ENCODE peak calls at places on chromosomes 6 and 20, in four cellular contexts. One of them, this sample, is unnamed.

GRCh38 chr6:68559716-68560115 is 75.4 kb upstream of the ADGRB3 start:
- DNase-seq in K562: peak
- DNase-seq in HepG2: no peak
- DNase-seq in GM12878: no peak
- DNase-seq in this sample: no peak

GRCh38 chr6:109978174-109979032 is at the start of gene GPR6:
- DNase-seq in K562: peak
- DNase-seq in HepG2: peak
- DNase-seq in GM12878: no peak
- DNase-seq in this sample: peak

GRCh38 chr6:149176971-149177667 is 140.4 kb upstream of the TAB2 start:
- DNase-seq in HepG2: peak
- DNase-seq in GM12878: no peak
- DNase-seq in K562: no peak
- DNase-seq in this sample: no peak

GRCh38 chr6:25175216-25175615 is 104.0 kb upstream of the CARMIL1 start:
- DNase-seq in HepG2: no peak
- DNase-seq in K562: no peak
- DNase-seq in GM12878: no peak
- DNase-seq in this sample: peak

GRCh38 chr6:95280690-95281273 is 296.6 kb upstream of the MANEA start:
- DNase-seq in HepG2: no peak
- DNase-seq in K562: peak
- DNase-seq in GM12878: no peak
- DNase-seq in this sample: no peak

GRCh38 chr6:127022297-127022696 is 96.2 kb upstream of the RSPO3 start:
- DNase-seq in K562: no peak
- DNase-seq in GM12878: no peak
- DNase-seq in HepG2: peak
- DNase-seq in this sample: no peak

GRCh38 chr20:56924316-56924975 is 295.3 kb downstream of the TFAP2C start:
- DNase-seq in K562: no peak
- DNase-seq in GM12878: no peak
- DNase-seq in HepG2: no peak
- DNase-seq in this sample: no peak

GRCh38 chr6:34027445-34027936 is 118.4 kb downstream of the GRM4 start:
- DNase-seq in HepG2: peak
- DNase-seq in K562: peak
- DNase-seq in GM12878: no peak
- DNase-seq in this sample: peak

GRCh38 chr6:144753023-144753705 is 468.0 kb downstream of the UTRN start:
- DNase-seq in HepG2: no peak
- DNase-seq in K562: no peak
- DNase-seq in GM12878: peak
- DNase-seq in this sample: no peak

GRCh38 chr6:3878048-3878666 is 29.0 kb downstream of the FAM50B start:
- DNase-seq in GM12878: no peak
- DNase-seq in K562: no peak
- DNase-seq in HepG2: no peak
- DNase-seq in this sample: no peak

GRCh38 chr20:36587388-36588136 is 14.2 kb downstream of the TGIF2 start:
- DNase-seq in HepG2: no peak
- DNase-seq in GM12878: no peak
- DNase-seq in K562: no peak
- DNase-seq in this sample: no peak

GRCh38 chr6:44538841-44539240 is 151.3 kb downstream of the CDC5L start:
- DNase-seq in K562: no peak
- DNase-seq in HepG2: no peak
- DNase-seq in GM12878: no peak
- DNase-seq in this sample: no peak

GRCh38 chr6:9208956-9209355 is 773.6 kb upstream of the SLC35B3 start:
- DNase-seq in HepG2: no peak
- DNase-seq in K562: no peak
- DNase-seq in GM12878: no peak
- DNase-seq in this sample: no peak

GRCh38 chr6:141152951-141153350 is 979.8 kb upstream of the GJE1 start:
- DNase-seq in K562: no peak
- DNase-seq in GM12878: no peak
- DNase-seq in HepG2: no peak
- DNase-seq in this sample: no peak

GRCh38 chr6:47934023-47934422 is 152.2 kb downstream of the OPN5 start:
- DNase-seq in GM12878: no peak
- DNase-seq in K562: no peak
- DNase-seq in HepG2: no peak
- DNase-seq in this sample: no peak

GRCh38 chr6:2665169-2666070 is 85.3 kb downstream of the MYLK4 start:
- DNase-seq in HepG2: no peak
- DNase-seq in K562: no peak
- DNase-seq in GM12878: no peak
- DNase-seq in this sample: no peak

GRCh38 chr20:2305479-2305878 is 9.7 kb downstream of the TGM3 start:
- DNase-seq in HepG2: no peak
- DNase-seq in GM12878: no peak
- DNase-seq in K562: no peak
- DNase-seq in this sample: no peak

GRCh38 chr6:9408718-9409117 is 973.4 kb upstream of the SLC35B3 start:
- DNase-seq in HepG2: no peak
- DNase-seq in K562: no peak
- DNase-seq in GM12878: no peak
- DNase-seq in this sample: no peak

GRCh38 chr6:43490523-43490939 is 13.2 kb downstream of the TJAP1 start:
- DNase-seq in HepG2: peak
- DNase-seq in GM12878: no peak
- DNase-seq in K562: no peak
- DNase-seq in this sample: no peak

GRCh38 chr6:12138377-12138776 is 126.3 kb downstream of the HIVEP1 start:
- DNase-seq in GM12878: no peak
- DNase-seq in HepG2: peak
- DNase-seq in K562: no peak
- DNase-seq in this sample: no peak

GRCh38 chr20:35015863-35016193 is 60.2 kb downstream of the MYH7B start:
- DNase-seq in HepG2: no peak
- DNase-seq in K562: no peak
- DNase-seq in GM12878: no peak
- DNase-seq in this sample: no peak

GRCh38 chr6:107695061-107695715 is 128.9 kb downstream of the SCML4 start:
- DNase-seq in HepG2: no peak
- DNase-seq in K562: no peak
- DNase-seq in GM12878: no peak
- DNase-seq in this sample: no peak

GRCh38 chr6:20024316-20024673 is 187.1 kb downstream of the ID4 start:
- DNase-seq in K562: no peak
- DNase-seq in GM12878: no peak
- DNase-seq in HepG2: no peak
- DNase-seq in this sample: no peak

GRCh38 chr20:51541189-51542032 is 1.1 kb downstream of the NFATC2 start:
- DNase-seq in HepG2: peak
- DNase-seq in K562: peak
- DNase-seq in GM12878: no peak
- DNase-seq in this sample: no peak

GRCh38 chr20:31859266-31859997 is 10.9 kb downstream of the DUSP15 start:
- DNase-seq in K562: no peak
- DNase-seq in HepG2: no peak
- DNase-seq in GM12878: no peak
- DNase-seq in this sample: no peak

GRCh38 chr6:93566285-93566684 is 146.9 kb upstream of the EPHA7 start:
- DNase-seq in K562: no peak
- DNase-seq in GM12878: no peak
- DNase-seq in HepG2: no peak
- DNase-seq in this sample: no peak

GRCh38 chr20:56828402-56828801 is 199.3 kb downstream of the TFAP2C start:
- DNase-seq in HepG2: no peak
- DNase-seq in K562: peak
- DNase-seq in GM12878: no peak
- DNase-seq in this sample: no peak

GRCh38 chr20:51426879-51427624 is 115.5 kb downstream of the NFATC2 start:
- DNase-seq in K562: no peak
- DNase-seq in HepG2: peak
- DNase-seq in GM12878: no peak
- DNase-seq in this sample: no peak

GRCh38 chr6:27839303-27840081 is 72.7 kb downstream of the OR2B2 start:
- DNase-seq in GM12878: no peak
- DNase-seq in K562: peak
- DNase-seq in HepG2: peak
- DNase-seq in this sample: peak

GRCh38 chr20:10898555-10898954 is 224.8 kb upstream of the JAG1 start:
- DNase-seq in GM12878: no peak
- DNase-seq in K562: no peak
- DNase-seq in HepG2: no peak
- DNase-seq in this sample: peak

GRCh38 chr20:25076731-25077609 is 5.0 kb downstream of the VSX1 start:
- DNase-seq in K562: no peak
- DNase-seq in GM12878: no peak
- DNase-seq in HepG2: peak
- DNase-seq in this sample: peak

GRCh38 chr6:156957931-156958547 is 180.9 kb downstream of the ARID1B start:
- DNase-seq in HepG2: no peak
- DNase-seq in K562: no peak
- DNase-seq in GM12878: no peak
- DNase-seq in this sample: no peak

GRCh38 chr6:107180114-107180513 is 64.8 kb upstream of the BEND3 start:
- DNase-seq in HepG2: no peak
- DNase-seq in K562: no peak
- DNase-seq in GM12878: no peak
- DNase-seq in this sample: no peak

GRCh38 chr6:9851541-9852380 is 563.1 kb downstream of the TFAP2A start:
- DNase-seq in HepG2: no peak
- DNase-seq in GM12878: no peak
- DNase-seq in K562: peak
- DNase-seq in this sample: peak

GRCh38 chr6:44075137-44076015 is 51.9 kb downstream of the MRPL14 start:
- DNase-seq in K562: no peak
- DNase-seq in GM12878: no peak
- DNase-seq in HepG2: peak
- DNase-seq in this sample: no peak

GRCh38 chr20:16611832-16612231 is 38.6 kb upstream of the KIF16B start:
- DNase-seq in K562: no peak
- DNase-seq in HepG2: no peak
- DNase-seq in GM12878: no peak
- DNase-seq in this sample: no peak

GRCh38 chr6:119067091-119067490 is 11.4 kb downstream of the FAM184A start:
- DNase-seq in GM12878: no peak
- DNase-seq in K562: peak
- DNase-seq in HepG2: no peak
- DNase-seq in this sample: no peak

GRCh38 chr20:51767018-51767866 is 948 bp downstream of the ATP9A start:
- DNase-seq in K562: peak
- DNase-seq in HepG2: peak
- DNase-seq in GM12878: no peak
- DNase-seq in this sample: peak

DNA sequence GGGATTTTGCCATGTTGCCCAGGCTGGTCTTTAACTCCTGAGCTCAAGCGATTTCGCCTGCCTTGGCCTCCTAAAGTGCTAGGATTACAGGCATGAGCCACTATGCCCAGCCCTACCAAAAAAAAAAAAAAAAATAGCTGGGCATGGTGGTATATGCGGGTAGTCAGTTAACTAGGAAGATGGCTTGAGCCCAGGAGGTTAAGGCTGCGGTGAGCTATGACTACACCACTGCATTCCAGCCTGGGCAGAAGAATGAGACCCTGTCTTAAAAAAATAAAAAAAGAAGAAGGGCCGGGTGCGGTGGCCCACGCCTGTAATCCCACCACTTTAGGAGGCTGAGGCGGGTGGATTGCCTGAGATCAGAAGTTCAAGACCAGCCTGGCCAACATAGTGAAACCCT is 50.2 kb downstream of the ELOVL2 start:
- DNase-seq in GM12878: no peak
- DNase-seq in K562: no peak
- DNase-seq in HepG2: no peak
- DNase-seq in this sample: no peak
- TF ChIP-seq POLR2AphosphoS2 in GM12878: no peak
- TF ChIP-seq POLR2AphosphoS2 in K562: no peak
- TF ChIP-seq POLR2AphosphoS2 in HepG2: no peak
- TF ChIP-seq POLR2AphosphoS2 in this sample: no peak

GRCh38 chr6:90302320-90302719 is 5.7 kb upstream of the BACH2 start:
- DNase-seq in HepG2: no peak
- DNase-seq in K562: no peak
- DNase-seq in GM12878: no peak
- DNase-seq in this sample: no peak
- TF ChIP-seq POLR2AphosphoS2 in HepG2: no peak
- TF ChIP-seq POLR2AphosphoS2 in K562: no peak
- TF ChIP-seq POLR2AphosphoS2 in GM12878: no peak
- TF ChIP-seq POLR2AphosphoS2 in this sample: no peak

DNA sequence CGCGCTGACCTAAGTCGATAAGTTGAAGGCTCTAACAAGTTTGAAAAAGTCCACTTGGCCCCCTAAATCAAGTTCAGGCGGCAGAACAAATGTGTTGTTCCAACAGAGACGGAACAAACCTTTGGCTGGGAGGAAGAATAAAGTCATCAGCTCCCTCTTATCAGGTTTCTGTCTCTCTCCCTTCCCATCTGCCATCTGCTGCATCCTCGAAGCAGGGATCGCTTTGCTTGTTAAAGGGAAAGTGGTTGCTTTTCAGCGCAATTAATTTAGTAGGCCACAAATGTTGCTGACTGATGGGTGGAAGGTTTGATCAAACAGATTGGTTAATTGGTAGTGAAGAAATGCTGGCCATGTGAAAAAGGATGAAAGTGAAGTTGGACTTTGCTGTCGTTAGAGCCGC is 64.3 kb downstream of the CDH4 start:
- DNase-seq in HepG2: no peak
- DNase-seq in K562: no peak
- DNase-seq in GM12878: no peak
- DNase-seq in this sample: no peak
- TF ChIP-seq POLR2AphosphoS2 in HepG2: no peak
- TF ChIP-seq POLR2AphosphoS2 in K562: no peak
- TF ChIP-seq POLR2AphosphoS2 in GM12878: no peak
- TF ChIP-seq POLR2AphosphoS2 in this sample: no peak

GRCh38 chr20:48471176-48471575 is 356.6 kb downstream of the PREX1 start:
- DNase-seq in HepG2: no peak
- DNase-seq in K562: no peak
- DNase-seq in GM12878: no peak
- DNase-seq in this sample: no peak
- TF ChIP-seq POLR2AphosphoS2 in HepG2: no peak
- TF ChIP-seq POLR2AphosphoS2 in K562: no peak
- TF ChIP-seq POLR2AphosphoS2 in GM12878: no peak
- TF ChIP-seq POLR2AphosphoS2 in this sample: no peak

GRCh38 chr6:112443118-112443641 is 96.0 kb downstream of the RFPL4B start:
- DNase-seq in HepG2: no peak
- DNase-seq in K562: no peak
- DNase-seq in GM12878: no peak
- DNase-seq in this sample: no peak
- TF ChIP-seq POLR2AphosphoS2 in HepG2: no peak
- TF ChIP-seq POLR2AphosphoS2 in K562: no peak
- TF ChIP-seq POLR2AphosphoS2 in GM12878: no peak
- TF ChIP-seq POLR2AphosphoS2 in this sample: no peak